ENCODE peak calls at places on chromosomes 11 and 22, in five cellular contexts. P is IMR-90, U is neuronal stem cell, X is H1, A is H9. S is an unnamed sample.

GRCh38 chr11:72969894-72970335 is 155.7 kb downstream of the ATG16L2 start:
- DNase-seq in P (peak), U (no peak), X (no peak), A (no peak), S (peak)

GRCh38 chr11:114307524-114308203 is 11.5 kb downstream of the NNMT start:
- DNase-seq in P (peak), U (no peak), X (no peak), A (no peak), S (peak)

GRCh38 chr22:48838376-48838775 is 989.3 kb downstream of the BRD1 start:
- DNase-seq in P (no peak), U (no peak), X (no peak), A (no peak), S (no peak)

GRCh38 chr22:25062378-25063095 is 110.0 kb downstream of the KIAA1671 start:
- DNase-seq in P (no peak), U (no peak), X (no peak), A (no peak), S (peak)

GRCh38 chr11:113730887-113731726 is 25.0 kb upstream of the TMPRSS5 start:
- DNase-seq in P (peak), U (peak), X (peak), A (peak), S (peak)

GRCh38 chr11:8503872-8504491 is 90.0 kb downstream of the STK33 start:
- DNase-seq in P (no peak), U (no peak), X (no peak), A (no peak), S (no peak)

GRCh38 chr11:73267921-73268540 is 4.1 kb upstream of the P2RY6 start:
- DNase-seq in P (no peak), U (no peak), X (no peak), A (peak), S (no peak)

GRCh38 chr22:35818897-35819296 is 101.2 kb downstream of the APOL5 start:
- DNase-seq in P (no peak), U (no peak), X (no peak), A (no peak), S (no peak)

GRCh38 chr22:47691152-47691895 is 928.9 kb downstream of the TBC1D22A start:
- DNase-seq in P (no peak), U (no peak), X (peak), A (no peak), S (no peak)

GRCh38 chr11:2770556-2771301 is 70.9 kb upstream of the KCNQ1OT1 start:
- DNase-seq in P (no peak), U (no peak), X (peak), A (peak), S (no peak)

GRCh38 chr22:46546466-46547178 is 9.2 kb upstream of the CELSR1 start:
- DNase-seq in P (peak), U (no peak), X (no peak), A (no peak), S (peak)

GRCh38 chr11:26276798-26277424 is 55.0 kb upstream of the ANO3 start:
- DNase-seq in P (peak), U (peak), X (peak), A (peak), S (peak)

GRCh38 chr11:101169944-101170343 is 40.3 kb upstream of the PGR start:
- DNase-seq in P (no peak), U (no peak), X (no peak), A (no peak), S (no peak)

GRCh38 chr11:67265633-67266423 is 445 bp upstream of the GRK2 start:
- DNase-seq in P (peak), U (peak), X (peak), A (peak), S (peak)

GRCh38 chr22:38943181-38943580 is 14.2 kb upstream of the APOBEC3A start:
- DNase-seq in P (no peak), U (no peak), X (no peak), A (peak), S (no peak)

GRCh38 chr11:2793781-2794418 is 91.7 kb downstream of the CDKN1C start:
- DNase-seq in P (no peak), U (no peak), X (peak), A (no peak), S (no peak)

GRCh38 chr11:76355172-76355571 is 25.8 kb downstream of the THAP12 start:
- DNase-seq in P (no peak), U (no peak), X (no peak), A (no peak), S (no peak)

GRCh38 chr11:118435233-118435892 is 929 bp upstream of the KMT2A start:
- DNase-seq in P (peak), U (peak), X (peak), A (peak), S (peak)

GRCh38 chr11:8228206-8228605 is 35.5 kb downstream of the LMO1 start:
- DNase-seq in P (no peak), U (no peak), X (no peak), A (no peak), S (no peak)

GRCh38 chr22:50210378-50211139 is 9.7 kb downstream of the SELENOO start:
- DNase-seq in P (no peak), U (no peak), X (no peak), A (no peak), S (no peak)

GRCh38 chr11:75557649-75558494 is 4.2 kb upstream of the SERPINH1 start:
- DNase-seq in P (peak), U (no peak), X (no peak), A (peak), S (peak)

GRCh38 chr22:44869196-44869595 is 116.8 kb downstream of the ARHGAP8 start:
- DNase-seq in P (peak), U (no peak), X (no peak), A (no peak), S (no peak)

GRCh38 chr11:19453893-19454292 is 213.1 kb upstream of the E2F8 start:
- DNase-seq in P (peak), U (no peak), X (no peak), A (no peak), S (no peak)

GRCh38 chr11:111759778-111760407 is 6.3 kb downstream of the PPP2R1B start:
- DNase-seq in P (no peak), U (no peak), X (no peak), A (no peak), S (no peak)
- H3K9ac ChIP-seq in P (no peak), U (no peak), X (no peak), A (no peak), S (peak)

DNA sequence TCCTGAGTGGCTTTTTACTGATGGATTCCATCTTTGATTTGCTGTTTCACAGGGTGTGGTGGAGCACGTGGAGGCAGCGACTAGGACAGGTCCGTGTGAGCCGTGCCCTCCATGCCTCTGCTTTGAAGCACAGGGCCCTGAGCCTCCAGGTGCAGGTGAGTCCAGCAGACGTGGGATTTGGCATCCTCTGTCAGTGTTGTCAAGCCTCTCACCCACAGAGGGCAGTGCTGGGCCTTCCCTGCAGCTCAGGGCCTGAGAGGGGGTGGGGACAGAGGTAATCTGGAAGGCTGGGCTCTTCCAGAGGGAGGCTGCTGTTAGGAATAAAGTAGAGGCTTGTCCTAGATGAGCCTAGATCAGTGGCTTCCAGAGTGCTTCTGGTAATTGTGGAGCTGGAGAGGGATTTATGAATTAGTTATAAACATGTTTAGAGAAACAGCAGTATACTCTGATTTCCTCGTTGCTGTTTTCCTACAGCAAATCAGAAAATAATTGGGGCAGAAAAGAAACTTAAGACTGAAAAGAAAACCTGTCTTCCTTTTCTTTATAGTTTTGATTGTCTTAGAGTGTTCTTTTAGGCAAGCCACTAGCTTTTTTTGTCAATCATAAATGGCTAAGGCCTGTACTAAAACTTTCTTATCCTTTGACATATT is 65.0 kb downstream of the SFI1 start:
- DNase-seq in P (peak), U (peak), X (peak), A (peak), S (peak)
- H3K14ac ChIP-seq in P (no peak), U (no peak), X (no peak), A (no peak), S (no peak)

GRCh38 chr11:122441702-122442092 is 213.8 kb upstream of the UBASH3B start:
- DNase-seq in P (no peak), U (no peak), X (no peak), A (no peak), S (no peak)

GRCh38 chr11:122439911-122440782 is 215.4 kb upstream of the UBASH3B start:
- DNase-seq in P (peak), U (peak), X (peak), A (peak), S (peak)

GRCh38 chr11:122436188-122436555 is 219.3 kb upstream of the UBASH3B start:
- DNase-seq in P (no peak), U (no peak), X (no peak), A (no peak), S (no peak)

GRCh38 chr11:122435540-122436187 is 219.9 kb upstream of the UBASH3B start:
- DNase-seq in P (no peak), U (no peak), X (no peak), A (no peak), S (no peak)

GRCh38 chr11:122440783-122441701 is 214.5 kb upstream of the UBASH3B start:
- DNase-seq in P (no peak), U (peak), X (peak), A (peak), S (peak)
- H2BK15ac ChIP-seq in P (no peak), U (no peak), X (no peak), A (no peak), S (no peak)

DNA sequence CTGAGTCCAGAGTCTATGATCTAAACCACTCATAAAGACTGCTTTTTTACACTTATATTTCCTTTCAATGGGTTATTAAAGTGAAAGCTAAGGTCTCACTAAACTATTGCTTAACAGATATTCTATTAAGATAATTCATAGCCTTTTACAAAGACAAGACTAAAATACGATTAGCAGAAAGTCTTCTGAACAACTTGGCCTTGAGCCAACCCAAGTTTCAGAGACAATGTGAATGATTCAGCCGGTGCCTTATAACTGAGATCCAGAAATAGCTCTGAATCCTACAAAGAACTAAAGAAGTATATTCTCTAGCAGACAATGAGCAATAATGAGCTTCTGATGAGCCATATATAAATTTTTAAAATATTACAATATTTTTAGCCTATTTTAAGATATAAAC is 41.5 kb upstream of the CARD18 start:
- DNase-seq in P (peak), U (no peak), X (no peak), A (no peak), S (peak)
- H3K9ac ChIP-seq in P (no peak), U (no peak), X (no peak), A (no peak), S (no peak)

DNA sequence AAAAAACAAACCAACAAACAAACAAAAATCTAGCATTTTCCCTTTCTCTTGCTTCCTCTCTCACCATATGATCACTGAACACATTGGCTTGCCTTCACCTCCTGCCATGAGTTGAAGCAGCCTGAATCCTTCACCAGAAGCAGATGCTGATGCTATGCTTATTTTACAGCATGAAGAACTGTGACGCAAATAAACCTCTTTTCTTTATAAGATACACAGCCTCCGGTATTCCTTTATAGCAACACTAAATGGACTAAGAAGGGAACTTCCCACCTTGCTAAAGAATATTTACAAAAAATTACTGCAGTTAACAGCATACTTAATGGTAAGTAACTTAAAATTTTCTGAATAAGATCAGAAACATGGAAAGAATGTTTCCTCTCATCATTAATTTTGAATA is 27.7 kb upstream of the TEAD1 start:
- DNase-seq in P (no peak), U (no peak), X (no peak), A (no peak), S (no peak)
- H3K14ac ChIP-seq in P (no peak), U (no peak), X (no peak), A (no peak), S (no peak)

DNA sequence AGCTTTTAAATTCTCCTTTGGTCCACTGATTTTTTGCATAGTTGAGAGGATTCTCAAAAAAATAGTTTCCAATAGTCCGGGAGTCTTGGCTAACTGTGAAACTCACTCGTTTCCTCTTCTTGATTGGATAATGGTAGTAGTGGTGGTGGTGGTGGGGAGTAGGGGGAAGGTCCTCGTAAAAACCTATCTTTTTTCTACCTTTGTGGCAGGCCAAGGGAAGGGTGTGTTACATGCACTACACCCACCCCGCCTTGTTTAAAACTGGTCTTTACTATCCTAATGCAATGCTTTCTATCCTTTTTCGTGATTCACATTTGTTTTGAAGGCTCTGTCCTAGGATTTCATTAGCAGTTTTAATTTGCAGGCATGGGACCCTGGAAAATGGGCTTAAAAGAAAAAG is 4.8 kb downstream of the TEAD1 start:
- DNase-seq in P (no peak), U (no peak), X (no peak), A (no peak), S (no peak)
- H2BK15ac ChIP-seq in P (no peak), U (no peak), X (no peak), A (no peak), S (no peak)

DNA sequence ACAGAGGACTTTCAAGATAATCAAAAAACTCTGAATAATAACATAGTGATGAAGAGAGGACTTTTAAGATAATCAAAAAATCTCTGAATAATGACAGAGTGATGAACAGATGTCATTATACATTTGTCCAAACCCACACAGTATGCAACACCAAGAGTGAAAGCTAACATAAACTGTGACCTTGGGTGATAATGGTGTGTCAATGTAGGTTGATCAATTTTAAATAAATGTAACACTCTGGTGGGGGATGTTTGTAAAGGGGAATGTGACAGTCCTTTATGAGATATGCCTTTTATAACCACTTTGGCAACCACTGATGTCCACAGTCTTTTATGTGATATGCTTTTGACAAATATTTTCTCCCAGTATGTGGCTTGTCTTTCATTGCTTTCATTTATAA is 10.3 kb upstream of the OR9G1 start:
- DNase-seq in P (no peak), U (no peak), X (no peak), A (no peak), S (no peak)
- H3K9ac ChIP-seq in P (no peak), U (no peak), X (no peak), A (no peak), S (no peak)

GRCh38 chr22:33842421-33843094 is 77.7 kb downstream of the LARGE1 start:
- DNase-seq in P (no peak), U (no peak), X (no peak), A (no peak), S (no peak)
- H3K14ac ChIP-seq in P (no peak), U (no peak), X (no peak), A (no peak), S (no peak)

DNA sequence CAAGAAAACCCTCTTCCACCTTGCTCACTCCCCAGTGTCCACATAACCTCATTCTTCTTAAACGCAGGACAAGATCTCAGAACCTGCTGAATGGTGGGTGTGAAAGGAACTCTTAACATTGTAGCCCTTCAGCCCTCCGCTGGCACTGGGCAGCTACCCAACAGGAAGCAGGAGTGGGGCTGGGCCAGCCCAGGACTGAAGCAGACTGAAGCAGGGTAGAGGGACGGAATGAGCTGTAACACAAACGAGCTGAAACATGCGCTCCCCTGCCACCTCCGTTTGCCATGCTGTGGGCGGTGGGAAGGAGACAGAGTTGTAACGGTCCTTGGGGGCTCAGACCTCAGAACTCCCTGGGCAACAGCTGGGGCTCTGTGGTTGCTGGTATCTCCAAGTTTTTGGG is 23.6 kb downstream of the NPAT start:
- DNase-seq in P (no peak), U (no peak), X (no peak), A (no peak), S (no peak)
- H2BK15ac ChIP-seq in P (no peak), U (no peak), X (no peak), A (no peak), S (no peak)